ENCODE peak calls at places on chromosomes 6 and 20, in six cellular contexts. V is WERI-Rb-1; E is H7; T is tibial artery; F is heart left ventricle; X is effector memory CD4-positive, alpha-beta T cell. I is an unnamed sample.

GRCh38 chr6:151493495-151494234 is at the start of gene CCDC170:
- DNase-seq in V (peak; percentile 58), E (peak; percentile 83), T (no peak), F (peak; percentile 37), X (no peak), I (peak; percentile 21)

GRCh38 chr20:42026599-42026998 is 408.4 kb upstream of the CHD6 start:
- DNase-seq in V (no peak), E (no peak), T (no peak), F (no peak), X (no peak), I (no peak)

GRCh38 chr6:158207452-158207788 is 39.3 kb downstream of the GTF2H5 start:
- DNase-seq in V (no peak), E (no peak), T (no peak), F (no peak), X (no peak), I (no peak)

GRCh38 chr20:4592316-4593148 is 129.2 kb upstream of the PRND start:
- DNase-seq in V (peak; percentile 53), E (peak; percentile 91), T (no peak), F (no peak), X (peak; percentile 22), I (peak; percentile 72)

GRCh38 chr6:2462831-2463230 is 217.4 kb upstream of the GMDS start:
- DNase-seq in V (no peak), E (no peak), T (no peak), F (no peak), X (no peak), I (no peak)

GRCh38 chr6:15841937-15842698 is 179.3 kb upstream of the DTNBP1 start:
- DNase-seq in V (no peak), E (no peak), T (peak; percentile 66), F (peak; percentile 12), X (no peak), I (no peak)

GRCh38 chr6:90110971-90111370 is 185.7 kb downstream of the BACH2 start:
- DNase-seq in V (no peak), E (no peak), T (no peak), F (no peak), X (peak; percentile 59), I (no peak)

GRCh38 chr6:104789770-104790190 is 69.9 kb downstream of the HACE1 start:
- DNase-seq in V (no peak), E (peak; percentile 7), T (no peak), F (no peak), X (no peak), I (no peak)

GRCh38 chr20:43448748-43449535 is 8.8 kb upstream of the SRSF6 start:
- DNase-seq in V (peak; percentile 43), E (peak; percentile 72), T (no peak), F (no peak), X (peak; percentile 20), I (peak; percentile 61)

GRCh38 chr6:146077992-146078391 is 49.1 kb downstream of the GRM1 start:
- DNase-seq in V (no peak), E (no peak), T (no peak), F (no peak), X (no peak), I (no peak)

GRCh38 chr6:34094474-34095135 is 51.3 kb downstream of the GRM4 start:
- DNase-seq in V (no peak), E (no peak), T (no peak), F (no peak), X (no peak), I (no peak)

GRCh38 chr6:1385129-1386042 is 4.0 kb upstream of the FOXF2 start:
- DNase-seq in V (no peak), E (peak; percentile 55), T (no peak), F (no peak), X (no peak), I (no peak)

GRCh38 chr6:25435397-25435985 is 156.3 kb downstream of the CARMIL1 start:
- DNase-seq in V (no peak), E (no peak), T (no peak), F (no peak), X (no peak), I (no peak)

GRCh38 chr6:115441671-115442070 is 619.0 kb downstream of the FRK start:
- DNase-seq in V (no peak), E (no peak), T (no peak), F (no peak), X (no peak), I (no peak)

GRCh38 chr20:52247548-52247947 is 56.0 kb upstream of the ZFP64 start:
- DNase-seq in V (no peak), E (no peak), T (no peak), F (no peak), X (no peak), I (no peak)

GRCh38 chr6:38239719-38240451 is 399.8 kb downstream of the BTBD9 start:
- DNase-seq in V (no peak), E (no peak), T (no peak), F (no peak), X (no peak), I (no peak)

GRCh38 chr6:116370717-116371383 is at the start of gene DSE:
- DNase-seq in V (peak; percentile 52), E (peak; percentile 95), T (peak; percentile 94), F (peak; percentile 86), X (peak; percentile 76), I (peak; percentile 55)

GRCh38 chr6:55822815-55823214 is 52.6 kb downstream of the BMP5 start:
- DNase-seq in V (no peak), E (no peak), T (no peak), F (no peak), X (no peak), I (no peak)

DNA sequence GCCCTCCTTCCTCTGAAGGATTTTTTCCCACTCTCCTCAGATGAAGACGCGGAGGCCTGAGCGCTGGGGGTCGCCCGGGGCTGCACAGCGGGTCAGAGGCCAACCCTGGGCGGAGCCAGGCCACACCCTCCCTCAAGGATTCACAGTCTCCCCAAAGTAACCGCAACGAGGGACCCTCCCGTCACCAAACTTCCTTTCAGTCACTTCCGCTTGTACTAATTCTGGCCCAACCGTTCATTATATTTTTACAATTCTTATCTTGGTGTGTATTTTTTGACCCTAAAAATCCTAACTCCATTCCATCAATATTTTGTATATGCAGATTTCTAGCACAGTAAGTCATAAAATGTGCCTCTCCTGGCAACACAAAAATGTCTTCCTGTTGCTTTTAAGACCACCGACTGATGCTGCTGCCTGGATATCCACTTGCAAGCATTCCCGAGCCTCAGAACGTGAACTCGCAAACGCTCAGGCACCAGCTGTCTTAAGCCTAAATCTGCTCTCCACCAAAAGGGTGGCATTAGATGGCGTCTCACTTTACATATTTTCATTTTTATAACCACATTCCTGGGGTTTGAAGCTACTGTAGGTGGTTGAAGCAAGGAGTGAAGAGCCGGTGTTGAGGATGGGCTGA is 128.0 kb downstream of the DLL1 start:
- DNase-seq in V (no peak), E (no peak), T (no peak), F (no peak), X (no peak), I (no peak)
- H3K36me3 ChIP-seq in V (no peaks in the 10 kb centered on the region), E (no peaks in the 10 kb centered on the region), T (no peaks in the 10 kb centered on the region), F (no peaks in the 10 kb centered on the region), X (no peaks in the 10 kb centered on the region), I (no peaks in the 10 kb centered on the region)

DNA sequence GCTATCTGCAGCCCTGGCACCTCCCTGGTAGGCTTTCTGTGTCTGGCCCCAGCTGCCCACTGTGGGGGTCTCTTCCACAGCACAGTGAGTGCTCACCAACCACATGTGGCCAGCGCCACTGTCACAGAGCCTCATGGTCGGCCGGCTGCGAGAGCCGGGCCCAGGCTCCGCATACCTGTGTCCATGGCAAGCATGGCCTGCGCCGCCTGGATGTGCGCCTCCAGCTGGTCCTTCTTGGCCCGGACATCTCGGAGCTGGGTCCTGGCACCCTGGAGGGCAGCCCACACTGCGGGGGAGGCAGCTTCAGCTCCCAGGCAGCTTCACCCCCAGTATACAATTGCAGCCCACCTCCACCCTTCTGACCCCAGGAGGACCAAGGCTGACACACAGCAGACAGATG is 13.0 kb downstream of the ADRM1 start:
- DNase-seq in V (no peak), E (no peak), T (no peak), F (no peak), X (no peak), I (no peak)
- H3K36me3 ChIP-seq in V (peaks cover 85% of the 10 kb centered on the region), E (peaks cover 49% of the 10 kb centered on the region), T (peaks cover 95% of the 10 kb centered on the region), F (peaks cover 41% of the 10 kb centered on the region), X (no peaks in the 10 kb centered on the region), I (no peaks in the 10 kb centered on the region)

DNA sequence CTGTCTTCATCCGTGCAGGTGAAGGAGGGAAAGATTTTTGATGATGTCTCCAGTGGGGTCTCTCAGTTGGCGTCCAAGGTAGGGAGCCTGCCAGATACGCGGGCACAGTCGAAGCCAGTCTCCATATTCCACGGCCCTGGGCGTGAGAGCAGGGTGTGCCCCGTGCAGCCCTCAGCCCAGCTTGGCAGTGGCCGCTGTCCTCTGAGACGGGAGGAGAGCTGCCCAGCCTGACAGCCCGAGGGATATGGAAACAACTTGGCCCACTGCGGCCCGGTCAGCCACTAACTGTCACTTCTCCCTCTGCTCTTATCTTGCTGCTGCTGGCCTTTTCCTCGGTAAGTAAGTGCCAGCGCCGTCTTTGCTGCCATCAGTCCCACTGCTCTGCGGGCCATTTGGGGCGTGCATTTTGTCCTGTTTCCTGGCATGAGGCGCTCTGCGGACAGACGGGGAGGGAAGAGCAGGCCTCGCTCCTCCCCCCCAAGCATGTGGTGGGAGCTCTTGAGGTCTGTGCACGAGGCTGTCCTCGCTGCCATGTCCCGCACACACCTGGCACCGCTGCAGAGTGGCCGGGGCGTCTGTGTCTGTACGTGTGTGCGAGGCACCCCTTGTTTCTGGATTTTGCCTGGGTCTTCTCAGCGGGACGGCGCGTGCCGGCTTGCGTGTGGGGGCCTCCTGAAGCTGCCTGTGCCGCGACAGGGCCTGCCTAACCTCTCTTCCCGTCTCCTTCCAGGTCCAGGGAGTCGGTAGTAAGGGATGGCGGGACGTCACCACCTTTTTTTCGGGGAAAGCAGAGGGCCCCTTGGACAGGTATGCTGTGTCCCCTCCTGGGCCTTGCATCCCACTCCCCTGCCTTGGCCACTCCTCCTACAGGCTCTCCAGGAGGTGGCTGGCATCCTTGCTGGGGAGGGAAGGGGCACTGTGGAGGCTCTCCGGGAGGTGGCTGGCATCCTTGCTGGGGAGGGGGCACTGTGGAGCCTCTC is 7.1 kb upstream of the COL20A1 start:
- DNase-seq in V (no peak), E (no peak), T (no peak), F (no peak), X (no peak), I (no peak)
- H3K36me3 ChIP-seq in V (peaks cover 35% of the 10 kb centered on the region), E (peaks cover 40% of the 10 kb centered on the region), T (peaks cover 86% of the 10 kb centered on the region), F (peaks cover 11% of the 10 kb centered on the region), X (peaks cover 43% of the 10 kb centered on the region), I (peaks cover 44% of the 10 kb centered on the region)

GRCh38 chr6:166335378-166336366 is 6.7 kb downstream of the SFT2D1 start:
- DNase-seq in V (no peak), E (no peak), T (no peak), F (no peak), X (no peak), I (no peak)

GRCh38 chr6:166334878-166335277 is 7.5 kb downstream of the SFT2D1 start:
- DNase-seq in V (no peak), E (no peak), T (no peak), F (no peak), X (no peak), I (no peak)

GRCh38 chr6:166333172-166333995 is 9.0 kb downstream of the SFT2D1 start:
- DNase-seq in V (no peak), E (no peak), T (no peak), F (no peak), X (peak; percentile 16), I (no peak)

GRCh38 chr6:166338854-166339253 is 3.5 kb downstream of the SFT2D1 start:
- DNase-seq in V (no peak), E (no peak), T (no peak), F (no peak), X (no peak), I (no peak)

DNA sequence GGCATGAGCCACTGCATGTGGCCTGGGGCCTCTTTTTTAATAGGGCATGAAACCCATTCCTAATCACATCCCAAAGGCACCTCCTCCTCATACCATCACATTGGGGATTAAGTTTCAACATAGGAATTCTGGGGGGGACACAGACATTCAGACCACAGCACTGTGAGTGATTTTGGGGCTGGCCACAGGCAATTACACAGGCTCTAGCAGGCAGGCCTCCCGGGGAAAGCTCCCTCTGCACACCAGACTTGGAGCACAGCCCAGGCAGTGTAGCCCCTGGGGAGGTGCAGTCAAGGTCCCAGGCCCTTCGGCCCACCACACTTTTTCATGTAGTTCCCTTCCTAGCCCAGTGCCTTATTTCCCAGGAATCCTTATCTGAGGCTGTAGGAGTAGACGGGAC is 5.5 kb downstream of the SFT2D1 start:
- DNase-seq in V (no peak), E (no peak), T (no peak), F (peak; percentile 29), X (no peak), I (no peak)
- H3K36me3 ChIP-seq in V (peaks cover 36% of the 10 kb centered on the region), E (peaks cover 13% of the 10 kb centered on the region), T (peaks cover 41% of the 10 kb centered on the region), F (no peaks in the 10 kb centered on the region), X (peaks cover 7% of the 10 kb centered on the region), I (peaks cover 23% of the 10 kb centered on the region)

I was measured in BE2C.